ENCODE peak calls at places on chromosomes 5 and 9, in eight cellular contexts. I is iPS-NIHi11; M is anterior cingulate cortex; W is RPMI8226; V is Caki2; H is activated CD4-positive, alpha-beta memory T cell treated with anti-CD3 and anti-CD28 coated beads, Interleukin-2, amount 10 ng/mL, durations not matched to agents 7 days and 5 days; Q is bronchial epithelial cell; N is IMR-90. R is an unnamed sample.
A peak's percentile ranks its signal among the peaks of the same experiment; 100 is the strongest.

GRCh38 chr9:131722260-131722659 is 17.6 kb downstream of the RAPGEF1 start:
- DNase-seq in N (no peak), V (no peak), H (no peak), Q (no peak), I (no peak), M (no peak), W (peak; percentile 74), R (no peak)

GRCh38 chr5:165559645-165560044 is 2054.2 kb downstream of the MAT2B start:
- DNase-seq in M (no peak), W (no peak), I (no peak), H (no peak), N (no peak), Q (no peak), V (no peak), R (no peak)

GRCh38 chr5:108681079-108681921 is 66.4 kb upstream of the FER start:
- DNase-seq in H (peak; percentile 17), Q (peak; percentile 69), V (peak; percentile 51), M (no peak), I (peak; percentile 38), N (peak; percentile 78), W (peak; percentile 71), R (no peak)

GRCh38 chr9:93612796-93613154 is 36.4 kb downstream of the PHF2 start:
- DNase-seq in M (no peak), Q (peak; percentile 84), H (peak; percentile 15), V (no peak), I (no peak), W (no peak), N (no peak), R (no peak)

GRCh38 chr5:154478224-154478565 is at the start of gene HAND1:
- DNase-seq in N (no peak), W (no peak), M (no peak), I (peak; percentile 88), H (no peak), Q (peak; percentile 35), V (no peak), R (peak; percentile 69)

GRCh38 chr5:73459366-73459765 is 10.8 kb upstream of the FOXD1 start:
- DNase-seq in W (no peak), I (no peak), V (peak; percentile 60), H (no peak), N (peak; percentile 52), M (no peak), Q (peak; percentile 28), R (no peak)

GRCh38 chr9:125854553-125855275 is 107.5 kb downstream of the PBX3 start:
- DNase-seq in H (no peak), V (no peak), I (no peak), W (no peak), Q (peak; percentile 15), N (peak; percentile 67), M (no peak), R (no peak)

GRCh38 chr9:105132576-105132975 is 111.9 kb upstream of the SLC44A1 start:
- DNase-seq in V (peak; percentile 98), M (no peak), N (peak; percentile 95), Q (no peak), I (no peak), W (no peak), H (no peak), R (no peak)